ENCODE peak calls at places on chromosome X, in seven cellular contexts. I is T-cell, M is hypothalamus, J is tibial artery, A is SHP77, W is Calu3, X is HTR-8/SVneo. G is an unnamed sample.

GRCh38 chrX:30060718-30061117 is 154.6 kb upstream of the MAGEB2 start:
- DNase-seq in I (no peak), M (no peak), J (no peak), A (no peak), W (peak; percentile 18), X (no peak), G (no peak)

GRCh38 chrX:133335027-133335426 is 80.3 kb downstream of the GPC4 start:
- DNase-seq in I (no peak), M (no peak), J (no peak), A (no peak), W (peak; percentile 41), X (no peak), G (no peak)

GRCh38 chrX:78712381-78712780 is 35.1 kb upstream of the LPAR4 start:
- DNase-seq in I (no peak), M (no peak), J (no peak), A (no peak), W (no peak), X (peak; percentile 10), G (no peak)

GRCh38 chrX:124502144-124502543 is 155.8 kb downstream of the SH2D1A start:
- DNase-seq in I (no peak), M (no peak), J (no peak), A (no peak), W (no peak), X (no peak), G (no peak)

GRCh38 chrX:127606590-127606989 is 445.6 kb downstream of the ACTRT1 start:
- DNase-seq in I (no peak), M (no peak), J (no peak), A (no peak), W (no peak), X (no peak), G (no peak)

GRCh38 chrX:68784816-68785215 is 44.0 kb upstream of the EFNB1 start:
- DNase-seq in I (no peak), M (no peak), J (no peak), A (no peak), W (no peak), X (no peak), G (no peak)

GRCh38 chrX:153032397-153033118 is 23.7 kb upstream of the PNMA3 start:
- DNase-seq in I (peak; percentile 48), M (peak; percentile 4), J (peak; percentile 78), A (peak; percentile 4), W (peak; percentile 76), X (peak; percentile 35), G (peak; percentile 30)

GRCh38 chrX:100874240-100874798 is at the start of gene NOX1:
- DNase-seq in I (no peak), M (no peak), J (no peak), A (no peak), W (no peak), X (no peak), G (no peak)

GRCh38 chrX:67720344-67720743 is 176.5 kb downstream of the AR start:
- DNase-seq in I (no peak), M (no peak), J (no peak), A (no peak), W (no peak), X (no peak), G (no peak)

GRCh38 chrX:134537179-134537945 is 77.4 kb downstream of the HPRT1 start:
- DNase-seq in I (no peak), M (no peak), J (no peak), A (no peak), W (no peak), X (no peak), G (no peak)

GRCh38 chrX:18294893-18295292 is 59.6 kb downstream of the SCML2 start:
- DNase-seq in I (no peak), M (no peak), J (no peak), A (no peak), W (no peak), X (no peak), G (no peak)

GRCh38 chrX:153763989-153764755 is at the start of gene PLXNB3:
- DNase-seq in I (peak; percentile 58), M (peak; percentile 11), J (peak; percentile 86), A (peak; percentile 54), W (peak; percentile 92), X (peak; percentile 77), G (peak; percentile 3)

GRCh38 chrX:8879750-8880149 is 78.6 kb upstream of the FAM9A start:
- DNase-seq in I (no peak), M (no peak), J (no peak), A (no peak), W (peak; percentile 63), X (no peak), G (no peak)

GRCh38 chrX:47283015-47283771 is 50.4 kb downstream of the USP11 start:
- DNase-seq in I (no peak), M (no peak), J (no peak), A (no peak), W (no peak), X (no peak), G (no peak)

GRCh38 chrX:119654112-119654531 is 38.8 kb downstream of the SEPTIN6 start:
- DNase-seq in I (peak; percentile 8), M (no peak), J (no peak), A (no peak), W (no peak), X (no peak), G (no peak)

GRCh38 chrX:118495958-118496762 is 545 bp downstream of the DOCK11 start:
- DNase-seq in I (peak; percentile 80), M (no peak), J (peak; percentile 75), A (peak; percentile 30), W (peak; percentile 15), X (no peak), G (peak; percentile 49)

GRCh38 chrX:40908026-40908425 is 172.7 kb upstream of the MED14 start:
- DNase-seq in I (no peak), M (no peak), J (no peak), A (no peak), W (no peak), X (no peak), G (no peak)

GRCh38 chrX:2299871-2300270 is 200.9 kb downstream of the DHRSX start:
- DNase-seq in I (no peak), M (no peak), J (no peak), A (no peak), W (no peak), X (no peak), G (no peak)

GRCh38 chrX:7127058-7127457 is 20.5 kb upstream of the STS start:
- DNase-seq in I (no peak), M (no peak), J (no peak), A (no peak), W (no peak), X (no peak), G (no peak)

GRCh38 chrX:103373581-103373980 is 2.8 kb upstream of the BEX3 start:
- DNase-seq in I (no peak), M (no peak), J (no peak), A (no peak), W (no peak), X (no peak), G (no peak)

GRCh38 chrX:40867352-40867751 is 132.0 kb upstream of the MED14 start:
- DNase-seq in I (no peak), M (no peak), J (no peak), A (no peak), W (peak; percentile 35), X (peak; percentile 55), G (no peak)

GRCh38 chrX:56728321-56728720 is 722 bp upstream of the NBDY start:
- DNase-seq in I (no peak), M (no peak), J (no peak), A (no peak), W (no peak), X (no peak), G (no peak)

GRCh38 chrX:108070891-108071290 is 20.5 kb downstream of the PSMD10 start:
- DNase-seq in I (no peak), M (no peak), J (no peak), A (no peak), W (peak; percentile 10), X (no peak), G (no peak)

GRCh38 chrX:24268786-24269185 is 45.1 kb downstream of the SUPT20HL2 start:
- DNase-seq in I (no peak), M (no peak), J (no peak), A (no peak), W (no peak), X (no peak), G (no peak)

GRCh38 chrX:18701621-18702361 is 5.7 kb upstream of the PPEF1 start:
- DNase-seq in I (no peak), M (no peak), J (no peak), A (no peak), W (peak; percentile 40), X (no peak), G (no peak)

GRCh38 chrX:133610056-133610455 is 194.8 kb upstream of the GPC4 start:
- DNase-seq in I (no peak), M (no peak), J (no peak), A (no peak), W (no peak), X (no peak), G (no peak)

GRCh38 chrX:107684956-107685385 is 56.7 kb downstream of the PRPS1 start:
- DNase-seq in I (no peak), M (no peak), J (peak; percentile 86), A (no peak), W (peak; percentile 75), X (no peak), G (peak; percentile 49)

GRCh38 chrX:51496501-51497291 is at the start of gene NUDT11:
- DNase-seq in I (no peak), M (no peak), J (peak; percentile 71), A (peak; percentile 36), W (peak; percentile 63), X (peak; percentile 12), G (no peak)

GRCh38 chrX:153063315-153063714 is 7.0 kb downstream of the PNMA3 start:
- DNase-seq in I (no peak), M (no peak), J (no peak), A (no peak), W (no peak), X (no peak), G (no peak)

GRCh38 chrX:96770315-96770714 is 85.7 kb downstream of the DIAPH2 start:
- DNase-seq in I (no peak), M (no peak), J (no peak), A (no peak), W (no peak), X (no peak), G (no peak)

GRCh38 chrX:24081661-24082154 is 27.0 kb downstream of the EIF2S3 start:
- DNase-seq in I (peak; percentile 39), M (no peak), J (peak; percentile 71), A (peak; percentile 31), W (peak; percentile 77), X (peak; percentile 44), G (peak; percentile 24)

GRCh38 chrX:143429021-143429570 is 88.2 kb downstream of the SPANXN3 start:
- DNase-seq in I (no peak), M (no peak), J (no peak), A (no peak), W (no peak), X (peak; percentile 0), G (no peak)